ENCODE peak calls at places on chromosomes 6 and 20, in seven cellular contexts. L is B cell; P is hypothalamus; S is Daoy; X is spleen; V is activated naive CD4-positive, alpha-beta T cell; O is fibroblast of pulmonary artery. Z is an unnamed sample.

GRCh38 chr20:10225439-10226080 is 6.9 kb downstream of the SNAP25 start:
- DNase-seq in L (no peak), P (no peak), S (peak), X (no peak), V (no peak), O (no peak), Z (no peak)

GRCh38 chr6:21441386-21441785 is 152.2 kb upstream of the SOX4 start:
- DNase-seq in L (no peak), P (no peak), S (peak), X (no peak), V (no peak), O (peak), Z (no peak)

GRCh38 chr6:29813809-29814208 is 13.8 kb upstream of the HLA-G start:
- DNase-seq in L (no peak), P (no peak), S (peak), X (no peak), V (no peak), O (no peak), Z (no peak)

GRCh38 chr20:63653041-63653973 is at the start of gene STMN3:
- DNase-seq in L (peak), P (peak), S (peak), X (peak), V (no peak), O (peak), Z (peak)

GRCh38 chr20:2986466-2986865 is 57.0 kb upstream of the GNRH2 start:
- DNase-seq in L (no peak), P (no peak), S (peak), X (no peak), V (no peak), O (peak), Z (no peak)

GRCh38 chr6:95431637-95432228 is 145.6 kb upstream of the MANEA start:
- DNase-seq in L (peak), P (peak), S (peak), X (no peak), V (no peak), O (peak), Z (no peak)

GRCh38 chr20:13775867-13776266 is 8.9 kb downstream of the ESF1 start:
- DNase-seq in L (no peak), P (no peak), S (no peak), X (no peak), V (no peak), O (no peak), Z (no peak)

GRCh38 chr6:37114612-37115011 is 55.3 kb upstream of the PIM1 start:
- DNase-seq in L (no peak), P (no peak), S (no peak), X (no peak), V (no peak), O (no peak), Z (no peak)

GRCh38 chr6:117384659-117385058 is 41.1 kb downstream of the ROS1 start:
- DNase-seq in L (no peak), P (no peak), S (peak), X (no peak), V (no peak), O (no peak), Z (no peak)

GRCh38 chr6:34791842-34792604 is at the start of gene BLTP3A:
- DNase-seq in L (peak), P (peak), S (peak), X (peak), V (peak), O (peak), Z (peak)

GRCh38 chr6:23003671-23004598 is 434.6 kb downstream of the HDGFL1 start:
- DNase-seq in L (no peak), P (no peak), S (peak), X (no peak), V (no peak), O (peak), Z (no peak)

GRCh38 chr6:139051396-139052070 is 23.0 kb downstream of the ABRACL start:
- DNase-seq in L (no peak), P (no peak), S (no peak), X (no peak), V (no peak), O (no peak), Z (no peak)

GRCh38 chr6:138455746-138456392 is 43.4 kb downstream of the NHSL1 start:
- DNase-seq in L (peak), P (no peak), S (no peak), X (no peak), V (no peak), O (peak), Z (no peak)

GRCh38 chr6:88914180-88914579 is 49.2 kb downstream of the RNGTT start:
- DNase-seq in L (no peak), P (no peak), S (no peak), X (no peak), V (no peak), O (no peak), Z (no peak)

GRCh38 chr20:62819494-62820174 is 2.8 kb downstream of the COL9A3 start:
- DNase-seq in L (peak), P (no peak), S (no peak), X (no peak), V (no peak), O (peak), Z (no peak)

GRCh38 chr20:57596998-57597939 is 23.0 kb downstream of the ZBP1 start:
- DNase-seq in L (peak), P (peak), S (peak), X (peak), V (peak), O (peak), Z (no peak)

GRCh38 chr6:12585497-12585958 is 131.0 kb upstream of the PHACTR1 start:
- DNase-seq in L (no peak), P (no peak), S (no peak), X (no peak), V (no peak), O (peak), Z (no peak)

GRCh38 chr6:80489911-80490635 is 383.6 kb downstream of the BCKDHB start:
- DNase-seq in L (no peak), P (no peak), S (no peak), X (no peak), V (no peak), O (no peak), Z (no peak)

GRCh38 chr20:34871320-34871926 is 1.2 kb downstream of the GGT7 start:
- DNase-seq in L (no peak), P (peak), S (no peak), X (peak), V (no peak), O (no peak), Z (no peak)

GRCh38 chr6:150925655-150925928 is 60.1 kb downstream of the MTHFD1L start:
- DNase-seq in L (no peak), P (no peak), S (no peak), X (no peak), V (no peak), O (peak), Z (no peak)

GRCh38 chr6:139135578-139136545 is 982 bp downstream of the HECA start:
- DNase-seq in L (peak), P (peak), S (peak), X (peak), V (peak), O (peak), Z (no peak)

GRCh38 chr6:104483225-104483834 is 376.4 kb downstream of the HACE1 start:
- DNase-seq in L (no peak), P (no peak), S (no peak), X (no peak), V (no peak), O (peak), Z (no peak)

GRCh38 chr6:167767715-167768107 is 59.0 kb upstream of the AFDN start:
- DNase-seq in L (no peak), P (no peak), S (no peak), X (peak), V (no peak), O (no peak), Z (no peak)

GRCh38 chr6:17101422-17102257 is at the start of gene STMND1:
- DNase-seq in L (no peak), P (peak), S (peak), X (no peak), V (no peak), O (peak), Z (no peak)

GRCh38 chr20:49982346-49983122 is at the start of gene SNAI1:
- DNase-seq in L (peak), P (peak), S (peak), X (peak), V (peak), O (peak), Z (peak)

GRCh38 chr20:17958326-17959256 is 10.0 kb downstream of the SNX5 start:
- DNase-seq in L (no peak), P (no peak), S (no peak), X (no peak), V (no peak), O (no peak), Z (no peak)

GRCh38 chr20:38418509-38419204 is 16.5 kb downstream of the SNHG17 start:
- DNase-seq in L (no peak), P (peak), S (no peak), X (no peak), V (no peak), O (peak), Z (no peak)